ENCODE peak calls at places on chromosomes 16 and 17, in eight cellular contexts. Q is neuronal stem cell, N is right cardiac atrium, Y is M059J, J is body of pancreas, V is HFFc6, W is lower leg skin, B is tibial nerve. T is an unnamed sample.

GRCh38 chr17:75504347-75505151 is 10.8 kb downstream of the CASKIN2 start:
- DNase-seq in Y (peak; percentile 30), Q (no peak), N (no peak), W (no peak), V (no peak), J (peak; percentile 68), B (no peak), T (peak; percentile 93)

GRCh38 chr17:30278032-30278431 is 13.7 kb downstream of the BLMH start:
- DNase-seq in Y (peak; percentile 31), B (no peak), Q (peak; percentile 18), W (no peak), J (peak; percentile 45), N (no peak), V (peak; percentile 50), T (peak; percentile 77)

GRCh38 chr16:31134625-31135534 is 647 bp downstream of the PRSS8 start:
- DNase-seq in V (no peak), W (peak; percentile 86), J (peak; percentile 84), B (no peak), Y (no peak), Q (no peak), N (peak; percentile 44), T (peak; percentile 90)

GRCh38 chr17:40477796-40478195 is 23.6 kb downstream of the TNS4 start:
- DNase-seq in Y (no peak), J (no peak), N (no peak), Q (no peak), V (no peak), W (no peak), B (no peak), T (no peak)

GRCh38 chr17:39073916-39074315 is 77.5 kb downstream of the PLXDC1 start:
- DNase-seq in J (no peak), N (no peak), B (no peak), V (no peak), Q (no peak), W (no peak), Y (peak; percentile 31), T (no peak)

GRCh38 chr17:77666881-77667395 is 291.6 kb upstream of the TNRC6C start:
- DNase-seq in Q (no peak), B (no peak), W (no peak), N (no peak), Y (no peak), V (no peak), J (no peak), T (no peak)

GRCh38 chr16:67521095-67521804 is 7.4 kb upstream of the RIPOR1 start:
- DNase-seq in V (peak; percentile 93), Q (peak; percentile 99), N (peak; percentile 97), Y (peak; percentile 95), J (peak; percentile 97), W (peak; percentile 99), B (peak; percentile 95), T (peak; percentile 99)

GRCh38 chr16:83651871-83652270 is 155.9 kb upstream of the HSBP1 start:
- DNase-seq in V (no peak), Y (no peak), Q (no peak), B (no peak), N (no peak), J (no peak), W (no peak), T (no peak)

GRCh38 chr17:2954898-2955445 is 108.4 kb downstream of the OR1D5 start:
- DNase-seq in Y (peak; percentile 96), B (no peak), N (no peak), J (no peak), W (no peak), Q (no peak), V (peak; percentile 92), T (no peak)